ENCODE peak calls at places on chromosomes 11 and 22, in four cellular contexts. One of them, this sample, is unnamed.

GRCh38 chr11:111663820-111664219 is 61.6 kb downstream of the SIK2 start:
- DNase-seq in effector memory CD4-positive, alpha-beta T cell: no peak
- DNase-seq in cardiac muscle cell: no peak
- DNase-seq in HCT116: no peak
- DNase-seq in this sample: no peak

GRCh38 chr11:73186294-73186850 is 31.7 kb upstream of the P2RY2 start:
- DNase-seq in HCT116: no peak
- DNase-seq in cardiac muscle cell: no peak
- DNase-seq in effector memory CD4-positive, alpha-beta T cell: no peak
- DNase-seq in this sample: no peak

GRCh38 chr11:75576017-75576416 is 14.0 kb downstream of the SERPINH1 start:
- DNase-seq in cardiac muscle cell: no peak
- DNase-seq in HCT116: no peak
- DNase-seq in effector memory CD4-positive, alpha-beta T cell: no peak
- DNase-seq in this sample: no peak

GRCh38 chr11:117584056-117584830 is 212.8 kb downstream of the DSCAML1 start:
- DNase-seq in effector memory CD4-positive, alpha-beta T cell: no peak
- DNase-seq in HCT116: no peak
- DNase-seq in cardiac muscle cell: no peak
- DNase-seq in this sample: no peak

GRCh38 chr22:45884201-45885067 is 92.5 kb downstream of the WNT7B start:
- DNase-seq in effector memory CD4-positive, alpha-beta T cell: no peak
- DNase-seq in cardiac muscle cell: no peak
- DNase-seq in HCT116: no peak
- DNase-seq in this sample: no peak

GRCh38 chr11:8989411-8989810 is 14.4 kb downstream of the NRIP3 start:
- DNase-seq in HCT116: no peak
- DNase-seq in effector memory CD4-positive, alpha-beta T cell: no peak
- DNase-seq in cardiac muscle cell: no peak
- DNase-seq in this sample: no peak

GRCh38 chr11:120134931-120135228 is 3.0 kb downstream of the TRIM29 start:
- DNase-seq in cardiac muscle cell: no peak
- DNase-seq in HCT116: no peak
- DNase-seq in effector memory CD4-positive, alpha-beta T cell: no peak
- DNase-seq in this sample: no peak

GRCh38 chr11:111602865-111603632 is 800 bp downstream of the SIK2 start:
- DNase-seq in cardiac muscle cell: peak; percentile 50
- DNase-seq in effector memory CD4-positive, alpha-beta T cell: no peak
- DNase-seq in HCT116: no peak
- DNase-seq in this sample: peak; percentile 12

GRCh38 chr22:47000256-47000655 is 237.8 kb downstream of the TBC1D22A start:
- DNase-seq in cardiac muscle cell: no peak
- DNase-seq in effector memory CD4-positive, alpha-beta T cell: no peak
- DNase-seq in HCT116: no peak
- DNase-seq in this sample: no peak

GRCh38 chr11:67290801-67291200 is 1.7 kb downstream of the ANKRD13D start:
- DNase-seq in effector memory CD4-positive, alpha-beta T cell: no peak
- DNase-seq in cardiac muscle cell: no peak
- DNase-seq in HCT116: no peak
- DNase-seq in this sample: no peak

GRCh38 chr11:54558407-54558806 is 45.4 kb downstream of the OR4C46 start:
- DNase-seq in cardiac muscle cell: no peak
- DNase-seq in effector memory CD4-positive, alpha-beta T cell: no peak
- DNase-seq in HCT116: no peak
- DNase-seq in this sample: no peak
- H3K9me3 ChIP-seq in cardiac muscle cell: no peaks in the 10 kb centered on the region
- H3K9me3 ChIP-seq in effector memory CD4-positive, alpha-beta T cell: peaks cover 14% of the 10 kb centered on the region
- H3K9me3 ChIP-seq in HCT116: no peaks in the 10 kb centered on the region
- H3K9me3 ChIP-seq in this sample: no peaks in the 10 kb centered on the region

GRCh38 chr11:132541794-132542193 is 990.5 kb downstream of the OPCML start:
- DNase-seq in effector memory CD4-positive, alpha-beta T cell: no peak
- DNase-seq in cardiac muscle cell: no peak
- DNase-seq in HCT116: no peak
- DNase-seq in this sample: no peak

GRCh38 chr11:132539590-132540368 is 992.5 kb downstream of the OPCML start:
- DNase-seq in cardiac muscle cell: no peak
- DNase-seq in effector memory CD4-positive, alpha-beta T cell: no peak
- DNase-seq in HCT116: no peak
- DNase-seq in this sample: no peak

GRCh38 chr11:132540586-132540985 is 991.7 kb downstream of the OPCML start:
- DNase-seq in effector memory CD4-positive, alpha-beta T cell: no peak
- DNase-seq in HCT116: no peak
- DNase-seq in cardiac muscle cell: no peak
- DNase-seq in this sample: no peak

GRCh38 chr11:132535830-132536229 is 996.5 kb downstream of the OPCML start:
- DNase-seq in HCT116: no peak
- DNase-seq in effector memory CD4-positive, alpha-beta T cell: no peak
- DNase-seq in cardiac muscle cell: no peak
- DNase-seq in this sample: no peak

DNA sequence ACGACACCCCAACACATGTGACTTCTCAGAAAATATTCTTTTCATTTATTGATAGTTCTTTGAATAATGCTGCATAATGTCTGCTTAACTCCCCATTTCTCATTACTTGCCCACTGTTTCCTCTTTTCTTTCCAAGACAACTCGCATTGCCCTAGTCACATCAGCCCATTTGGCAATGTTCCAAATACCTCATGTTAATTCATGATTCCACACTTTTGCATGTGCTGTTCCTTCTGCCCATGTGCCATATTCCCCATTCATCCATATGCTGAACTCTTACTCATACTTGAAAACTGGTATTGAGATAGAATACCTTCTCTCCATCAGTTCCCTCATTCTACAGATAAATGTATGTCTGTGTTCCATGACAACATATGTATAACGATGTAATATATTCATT is 993.7 kb downstream of the OPCML start:
- DNase-seq in cardiac muscle cell: no peak
- DNase-seq in effector memory CD4-positive, alpha-beta T cell: no peak
- DNase-seq in HCT116: no peak
- DNase-seq in this sample: no peak
- H3K9me3 ChIP-seq in cardiac muscle cell: no peaks in the 10 kb centered on the region
- H3K9me3 ChIP-seq in effector memory CD4-positive, alpha-beta T cell: no peaks in the 10 kb centered on the region
- H3K9me3 ChIP-seq in HCT116: peaks cover 11% of the 10 kb centered on the region
- H3K9me3 ChIP-seq in this sample: no peaks in the 10 kb centered on the region

GRCh38 chr11:55367674-55368073 is at the start of gene OR4A15:
- DNase-seq in effector memory CD4-positive, alpha-beta T cell: no peak
- DNase-seq in cardiac muscle cell: no peak
- DNase-seq in HCT116: no peak
- DNase-seq in this sample: no peak
- H3K9me3 ChIP-seq in effector memory CD4-positive, alpha-beta T cell: no peaks in the 10 kb centered on the region
- H3K9me3 ChIP-seq in cardiac muscle cell: no peaks in the 10 kb centered on the region
- H3K9me3 ChIP-seq in HCT116: peaks cover 4% of the 10 kb centered on the region
- H3K9me3 ChIP-seq in this sample: no peaks in the 10 kb centered on the region

GRCh38 chr22:43220625-43221380 is 33.9 kb upstream of the TTLL12 start:
- DNase-seq in effector memory CD4-positive, alpha-beta T cell: no peak
- DNase-seq in cardiac muscle cell: no peak
- DNase-seq in HCT116: no peak
- DNase-seq in this sample: no peak
- H3K9me3 ChIP-seq in effector memory CD4-positive, alpha-beta T cell: no peaks in the 10 kb centered on the region
- H3K9me3 ChIP-seq in cardiac muscle cell: no peaks in the 10 kb centered on the region
- H3K9me3 ChIP-seq in HCT116: no peaks in the 10 kb centered on the region
- H3K9me3 ChIP-seq in this sample: no peaks in the 10 kb centered on the region

DNA sequence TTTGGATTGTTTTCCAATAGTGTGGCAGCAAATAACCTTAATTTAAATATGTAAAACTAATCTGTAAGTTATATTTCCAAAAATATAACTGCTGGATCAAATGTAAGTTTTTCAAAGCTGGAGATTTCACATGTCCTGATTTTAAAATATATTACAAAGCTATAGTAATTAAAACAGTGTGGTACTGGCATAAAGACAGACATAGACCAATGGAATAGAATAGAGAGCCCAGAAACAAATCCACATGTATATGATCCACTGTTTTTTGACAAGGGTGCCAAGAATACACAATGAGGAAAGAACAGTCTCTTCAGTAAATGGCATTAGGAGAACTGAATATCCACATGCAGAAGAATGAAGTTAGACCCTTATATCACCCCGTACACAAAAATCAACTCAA is 4.0 kb downstream of the OR4X2 start:
- DNase-seq in effector memory CD4-positive, alpha-beta T cell: no peak
- DNase-seq in cardiac muscle cell: no peak
- DNase-seq in HCT116: no peak
- DNase-seq in this sample: no peak
- H3K9me3 ChIP-seq in effector memory CD4-positive, alpha-beta T cell: no peaks in the 10 kb centered on the region
- H3K9me3 ChIP-seq in cardiac muscle cell: peaks cover 2% of the 10 kb centered on the region
- H3K9me3 ChIP-seq in HCT116: no peaks in the 10 kb centered on the region
- H3K9me3 ChIP-seq in this sample: no peaks in the 10 kb centered on the region

DNA sequence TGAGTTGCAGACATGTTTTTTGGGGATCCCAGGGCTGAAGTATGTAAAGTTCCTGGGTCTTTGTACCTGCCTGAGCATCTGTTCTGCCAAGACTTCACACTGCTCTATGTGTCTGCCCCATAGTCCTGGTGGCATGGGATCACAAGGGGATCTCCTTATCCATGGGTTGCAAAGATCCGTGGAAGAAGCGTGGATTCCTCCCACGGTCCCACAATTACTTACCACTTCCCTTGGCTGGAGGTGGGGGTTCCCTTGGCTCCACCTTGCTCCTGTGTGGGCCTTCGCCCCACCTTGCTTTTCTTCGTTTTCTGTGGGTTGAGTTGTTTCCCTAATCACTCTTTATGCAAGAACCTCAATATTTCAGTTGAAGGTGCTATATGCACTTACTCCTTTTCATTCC is 157.4 kb upstream of the CHORDC1 start:
- DNase-seq in effector memory CD4-positive, alpha-beta T cell: no peak
- DNase-seq in cardiac muscle cell: no peak
- DNase-seq in HCT116: no peak
- DNase-seq in this sample: no peak
- H3K9me3 ChIP-seq in effector memory CD4-positive, alpha-beta T cell: no peaks in the 10 kb centered on the region
- H3K9me3 ChIP-seq in cardiac muscle cell: no peaks in the 10 kb centered on the region
- H3K9me3 ChIP-seq in HCT116: no peaks in the 10 kb centered on the region
- H3K9me3 ChIP-seq in this sample: no peaks in the 10 kb centered on the region

This sample was measured in T-helper 17 cell.